ENCODE peak calls at places on chromosomes 5 and 9, in eight cellular contexts. L is fibroblast of lung, G is tibial nerve, X is IMR-90, S is left ventricle myocardium inferior, J is thoracic aorta, Y is endothelial cell of umbilical vein, K is sigmoid colon. A is an unnamed sample. For H3K4me1, the result is how much of the 10 kb centered on the place peaks cover.

GRCh38 chr9:74006935-74007334 is 490.2 kb upstream of the RORB start:
- DNase-seq in L (no peak), G (no peak), X (no peak), S (no peak), J (no peak), Y (no peak), K (no peak), A (no peak)

GRCh38 chr5:178116406-178116885 is 3.1 kb downstream of the N4BP3 start:
- DNase-seq in L (no peak), G (no peak), X (no peak), S (no peak), J (no peak), Y (peak), K (no peak), A (no peak)

GRCh38 chr5:145791866-145792265 is 43.3 kb downstream of the PRELID2 start:
- DNase-seq in L (no peak), G (no peak), X (no peak), S (no peak), J (no peak), Y (no peak), K (no peak), A (no peak)

GRCh38 chr9:6197330-6197729 is 18.3 kb upstream of the IL33 start:
- DNase-seq in L (peak), G (no peak), X (peak), S (no peak), J (no peak), Y (peak), K (no peak), A (no peak)

GRCh38 chr9:101566904-101567724 is 27.7 kb downstream of the PPP3R2 start:
- DNase-seq in L (peak), G (no peak), X (peak), S (no peak), J (no peak), Y (peak), K (no peak), A (no peak)

GRCh38 chr5:4542145-4542778 is 597.9 kb upstream of the ADAMTS16 start:
- DNase-seq in L (no peak), G (no peak), X (no peak), S (no peak), J (no peak), Y (no peak), K (no peak), A (no peak)

GRCh38 chr5:171989276-171989675 is 17.2 kb downstream of the FBXW11 start:
- DNase-seq in L (no peak), G (no peak), X (peak), S (no peak), J (no peak), Y (no peak), K (no peak), A (no peak)

GRCh38 chr5:24444439-24444838 is 200.3 kb downstream of the CDH10 start:
- DNase-seq in L (no peak), G (no peak), X (no peak), S (no peak), J (no peak), Y (no peak), K (no peak), A (no peak)

GRCh38 chr5:128668921-128669320 is 130.9 kb upstream of the FBN2 start:
- DNase-seq in L (no peak), G (no peak), X (no peak), S (no peak), J (no peak), Y (no peak), K (no peak), A (no peak)

GRCh38 chr5:31889131-31889561 is 250.2 kb downstream of the PDZD2 start:
- DNase-seq in L (peak), G (no peak), X (no peak), S (no peak), J (no peak), Y (no peak), K (no peak), A (no peak)

GRCh38 chr9:100074093-100074492 is 24.7 kb downstream of the ERP44 start:
- DNase-seq in L (peak), G (no peak), X (no peak), S (no peak), J (no peak), Y (no peak), K (no peak), A (no peak)

GRCh38 chr9:78592866-78593265 is 295.9 kb downstream of the PSAT1 start:
- DNase-seq in L (peak), G (no peak), X (peak), S (no peak), J (no peak), Y (no peak), K (no peak), A (no peak)

GRCh38 chr9:87816041-87816440 is 66.6 kb upstream of the SPATA31E1 start:
- DNase-seq in L (peak), G (peak), X (peak), S (no peak), J (no peak), Y (peak), K (no peak), A (no peak)

GRCh38 chr9:101705135-101705661 is 33.2 kb downstream of the GRIN3A start:
- DNase-seq in L (no peak), G (peak), X (no peak), S (peak), J (no peak), Y (no peak), K (no peak), A (no peak)

GRCh38 chr5:107874810-107875209 is 204.1 kb upstream of the EFNA5 start:
- DNase-seq in L (peak), G (no peak), X (peak), S (no peak), J (no peak), Y (no peak), K (no peak), A (no peak)

GRCh38 chr5:93572101-93572772 is 8.8 kb downstream of the NR2F1-AS1 start:
- DNase-seq in L (no peak), G (no peak), X (no peak), S (no peak), J (no peak), Y (no peak), K (no peak), A (no peak)

GRCh38 chr5:142960309-142960696 is 190.1 kb downstream of the ARHGAP26 start:
- DNase-seq in L (peak), G (no peak), X (peak), S (no peak), J (no peak), Y (peak), K (no peak), A (no peak)

GRCh38 chr9:34332370-34332964 is 3.1 kb downstream of the NUDT2 start:
- DNase-seq in L (peak), G (peak), X (peak), S (no peak), J (no peak), Y (peak), K (no peak), A (no peak)

GRCh38 chr9:109307380-109308240 is 13.2 kb downstream of the EPB41L4B start:
- DNase-seq in L (no peak), G (no peak), X (no peak), S (no peak), J (no peak), Y (no peak), K (no peak), A (no peak)

GRCh38 chr9:99299214-99300102 is 77.4 kb downstream of the SEC61B start:
- DNase-seq in L (peak), G (no peak), X (peak), S (no peak), J (no peak), Y (peak), K (no peak), A (no peak)

GRCh38 chr5:177373806-177374205 is 10.4 kb upstream of the SLC34A1 start:
- DNase-seq in L (no peak), G (no peak), X (no peak), S (no peak), J (no peak), Y (no peak), K (no peak), A (no peak)

GRCh38 chr9:87886210-87887150 is 3.8 kb downstream of the SPATA31E1 start:
- DNase-seq in L (no peak), G (no peak), X (no peak), S (no peak), J (no peak), Y (no peak), K (no peak), A (no peak)

GRCh38 chr9:73093740-73094379 is 57.8 kb upstream of the ANXA1 start:
- DNase-seq in L (peak), G (no peak), X (peak), S (no peak), J (no peak), Y (peak), K (no peak), A (no peak)

GRCh38 chr9:2655411-2655901 is 33.9 kb downstream of the VLDLR start:
- DNase-seq in L (peak), G (no peak), X (peak), S (no peak), J (peak), Y (peak), K (no peak), A (no peak)

GRCh38 chr9:114374936-114375335 is 12.8 kb downstream of the AKNA start:
- DNase-seq in L (no peak), G (no peak), X (no peak), S (no peak), J (no peak), Y (no peak), K (peak), A (peak)

GRCh38 chr9:114375386-114375785 is 12.4 kb downstream of the AKNA start:
- DNase-seq in L (no peak), G (no peak), X (no peak), S (no peak), J (no peak), Y (no peak), K (peak), A (no peak)

GRCh38 chr9:114377046-114377445 is 10.7 kb downstream of the AKNA start:
- DNase-seq in L (no peak), G (no peak), X (no peak), S (no peak), J (no peak), Y (no peak), K (no peak), A (no peak)

GRCh38 chr9:114378016-114378415 is 9.8 kb downstream of the AKNA start:
- DNase-seq in L (no peak), G (no peak), X (no peak), S (no peak), J (no peak), Y (no peak), K (no peak), A (no peak)

DNA sequence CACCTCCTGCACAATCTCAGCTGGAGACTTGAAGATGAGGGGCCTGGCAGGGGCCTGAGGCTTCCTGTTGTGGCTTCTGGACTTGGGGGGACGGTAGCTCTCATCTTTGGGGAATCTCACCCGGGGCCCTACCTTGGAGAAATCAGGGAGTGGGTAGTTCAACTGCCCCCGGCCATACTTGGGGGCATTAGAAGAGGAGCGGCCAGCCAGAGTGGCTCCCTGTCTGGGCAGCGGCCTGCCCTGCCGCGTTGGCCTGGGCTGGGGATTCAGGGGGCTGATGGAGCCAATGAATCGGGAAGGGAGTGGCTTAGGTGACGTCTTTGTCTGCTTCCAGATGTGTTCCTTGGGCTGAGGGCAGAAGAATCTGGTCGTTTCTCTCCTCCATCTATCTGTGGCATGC is 11.2 kb downstream of the AKNA start:
- DNase-seq in L (no peak), G (no peak), X (no peak), S (no peak), J (no peak), Y (no peak), K (peak), A (no peak)
- H3K4me1 ChIP-seq in L (under half), G (under half), X (under half), S (under half), J (half or more), Y (under half), K (under half), A (under half)

GRCh38 chr5:33319841-33320240 is 120.9 kb upstream of the TARS1 start:
- DNase-seq in L (no peak), G (peak), X (no peak), S (no peak), J (no peak), Y (peak), K (no peak), A (no peak)
- H3K27ac ChIP-seq in L (peak), G (no peak), X (no peak), S (peak), J (peak), Y (peak), K (peak), A (no peak)

DNA sequence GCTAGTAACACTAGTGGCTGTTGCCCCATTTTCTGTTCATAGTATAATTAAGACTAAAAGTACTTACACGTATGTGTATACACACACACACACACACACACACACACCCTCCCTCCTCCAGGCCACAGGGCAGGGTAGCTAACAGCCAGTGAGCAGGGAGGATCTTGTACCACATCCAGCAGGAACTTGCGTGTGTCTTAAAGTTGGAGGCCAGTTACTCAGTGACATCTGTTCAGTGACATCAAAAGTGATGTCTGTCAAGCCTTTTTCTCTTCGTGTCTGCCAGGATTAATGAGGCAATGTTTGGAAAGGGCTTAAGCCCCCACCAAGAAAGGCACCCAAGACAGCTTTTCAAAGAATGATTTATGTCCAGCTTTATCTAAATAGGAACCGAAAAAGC is 149.4 kb upstream of the KLF4 start:
- DNase-seq in L (peak), G (peak), X (peak), S (peak), J (no peak), Y (peak), K (peak), A (no peak)
- H3K4me3 ChIP-seq in L (peak), G (peak), X (peak), S (peak), J (peak), Y (peak), K (peak), A (peak)

GRCh38 chr9:83208065-83208850 is 145.3 kb upstream of the RASEF start:
- DNase-seq in L (no peak), G (no peak), X (no peak), S (no peak), J (no peak), Y (peak), K (no peak), A (no peak)
- H3K4me1 ChIP-seq in L (under half), G (under half), X (under half), S (under half), J (under half), Y (under half), K (under half), A (under half)

GRCh38 chr9:134737842-134738580 is 96.4 kb downstream of the COL5A1 start:
- DNase-seq in L (no peak), G (no peak), X (no peak), S (no peak), J (no peak), Y (no peak), K (no peak), A (no peak)

GRCh38 chr9:134734270-134734669 is 92.7 kb downstream of the COL5A1 start:
- DNase-seq in L (peak), G (peak), X (peak), S (no peak), J (no peak), Y (no peak), K (peak), A (no peak)

GRCh38 chr9:134733480-134734232 is 92.1 kb downstream of the COL5A1 start:
- DNase-seq in L (no peak), G (no peak), X (no peak), S (no peak), J (no peak), Y (no peak), K (peak), A (no peak)

GRCh38 chr9:134736791-134737489 is 95.3 kb downstream of the COL5A1 start:
- DNase-seq in L (no peak), G (no peak), X (no peak), S (no peak), J (no peak), Y (no peak), K (peak), A (no peak)

DNA sequence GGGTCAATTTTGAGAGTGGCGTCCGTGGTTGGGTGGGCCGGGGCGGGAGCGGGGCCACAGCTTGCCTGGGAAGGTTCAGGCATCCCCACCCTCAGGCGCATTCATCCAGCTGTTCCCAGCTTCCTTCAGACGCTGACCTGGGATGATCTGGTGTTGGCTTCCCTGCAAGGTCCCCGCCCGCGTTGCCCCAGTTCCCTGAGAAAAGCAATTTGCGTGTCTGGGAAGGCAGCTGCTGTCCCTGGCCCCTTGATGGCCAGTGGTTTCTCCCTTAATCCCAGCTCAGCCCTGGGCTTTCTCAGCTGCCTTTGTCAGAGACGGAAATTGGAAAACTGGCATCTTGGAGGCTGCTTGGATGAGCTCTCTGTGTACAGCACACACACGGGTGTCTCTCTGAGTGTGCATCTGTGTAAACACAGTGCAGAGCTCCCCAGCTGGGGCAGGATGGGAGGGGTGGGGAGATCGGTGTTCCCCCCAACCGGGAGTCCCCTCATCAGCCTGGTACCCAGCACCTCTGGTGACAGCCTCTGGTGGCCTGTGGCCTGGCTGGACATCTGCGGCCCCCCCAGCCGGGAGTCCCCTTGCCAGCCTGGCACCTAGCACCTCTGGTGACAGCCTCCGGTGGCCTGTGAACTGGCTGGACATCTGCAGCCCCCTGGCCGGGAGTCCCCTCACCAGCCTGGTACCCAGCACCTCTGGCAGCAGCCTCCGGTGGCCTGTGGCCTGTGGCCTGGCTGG is 94.0 kb downstream of the COL5A1 start:
- DNase-seq in L (peak), G (peak), X (no peak), S (peak), J (no peak), Y (no peak), K (peak), A (no peak)
- H3K27ac ChIP-seq in L (no peak), G (peak), X (no peak), S (peak), J (no peak), Y (no peak), K (peak), A (peak)

GRCh38 chr5:109694451-109694891 is 4.7 kb downstream of the MAN2A1 start:
- DNase-seq in L (peak), G (no peak), X (peak), S (no peak), J (no peak), Y (peak), K (no peak), A (no peak)
- H3K4me3 ChIP-seq in L (no peak), G (no peak), X (no peak), S (no peak), J (peak), Y (no peak), K (no peak), A (no peak)

DNA sequence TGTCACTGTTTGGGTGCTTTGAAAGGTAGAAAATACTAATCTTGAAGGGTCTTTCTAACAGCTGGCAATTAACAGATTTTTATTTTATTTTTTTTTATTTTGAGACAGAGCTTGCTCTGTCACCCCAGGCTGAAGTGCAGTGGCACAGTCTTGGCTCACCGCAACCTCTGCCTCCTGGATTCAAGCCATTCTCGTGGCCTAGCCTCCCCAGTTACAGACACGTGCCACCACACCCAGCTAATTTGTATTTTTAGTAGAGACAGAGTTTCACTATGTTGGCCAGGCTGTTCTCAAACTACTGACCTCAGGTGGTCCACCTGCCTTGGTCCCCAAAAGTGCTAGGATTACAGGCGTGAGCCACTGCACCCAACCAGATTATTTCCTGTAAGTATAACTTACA is 12.8 kb upstream of the APC start:
- DNase-seq in L (no peak), G (no peak), X (no peak), S (no peak), J (no peak), Y (no peak), K (no peak), A (no peak)
- H3K4me1 ChIP-seq in L (under half), G (under half), X (under half), S (under half), J (under half), Y (under half), K (under half), A (under half)

A was measured in upper lobe of right lung.